ENCODE peak calls at places on chromosomes 4 and X, in seven cellular contexts. One of them, this sample, is unnamed.

GRCh38 chr4:1398686-1399507 is 7.3 kb downstream of the NKX1-1 start:
- DNase-seq in H9: no peak
- DNase-seq in trophoblast cell: no peak
- DNase-seq in IMR-90: no peak
- DNase-seq in H1: no peak
- DNase-seq in mesendoderm: no peak
- DNase-seq in mesenchymal stem cell: no peak
- DNase-seq in this sample: no peak

GRCh38 chr4:66840178-66840577 is 705.1 kb downstream of the CENPC start:
- DNase-seq in H9: no peak
- DNase-seq in trophoblast cell: no peak
- DNase-seq in IMR-90: no peak
- DNase-seq in H1: no peak
- DNase-seq in mesendoderm: no peak
- DNase-seq in mesenchymal stem cell: no peak
- DNase-seq in this sample: no peak

GRCh38 chr4:114161809-114162208 is 182.4 kb upstream of the ARSJ start:
- DNase-seq in H9: peak
- DNase-seq in trophoblast cell: no peak
- DNase-seq in IMR-90: no peak
- DNase-seq in H1: no peak
- DNase-seq in mesendoderm: peak
- DNase-seq in mesenchymal stem cell: no peak
- DNase-seq in this sample: no peak

GRCh38 chrX:2500091-2500680 is 590 bp downstream of the DHRSX start:
- DNase-seq in H9: peak
- DNase-seq in trophoblast cell: peak
- DNase-seq in IMR-90: peak
- DNase-seq in H1: no peak
- DNase-seq in mesendoderm: peak
- DNase-seq in mesenchymal stem cell: peak
- DNase-seq in this sample: no peak

GRCh38 chrX:17854521-17854920 is 6.6 kb downstream of the RAI2 start:
- DNase-seq in H9: no peak
- DNase-seq in trophoblast cell: no peak
- DNase-seq in IMR-90: no peak
- DNase-seq in H1: no peak
- DNase-seq in mesendoderm: no peak
- DNase-seq in mesenchymal stem cell: no peak
- DNase-seq in this sample: no peak

GRCh38 chrX:826026-826425 is 195.4 kb downstream of the SHOX start:
- DNase-seq in H9: no peak
- DNase-seq in trophoblast cell: peak
- DNase-seq in IMR-90: no peak
- DNase-seq in H1: no peak
- DNase-seq in mesendoderm: no peak
- DNase-seq in mesenchymal stem cell: no peak
- DNase-seq in this sample: no peak

GRCh38 chr4:38170800-38171199 is 210.6 kb downstream of the PTTG2 start:
- DNase-seq in H9: no peak
- DNase-seq in trophoblast cell: peak
- DNase-seq in IMR-90: no peak
- DNase-seq in H1: no peak
- DNase-seq in mesendoderm: peak
- DNase-seq in mesenchymal stem cell: no peak
- DNase-seq in this sample: no peak

GRCh38 chr4:38967260-38968095 is 64.7 kb downstream of the TMEM156 start:
- DNase-seq in H9: no peak
- DNase-seq in trophoblast cell: peak
- DNase-seq in IMR-90: peak
- DNase-seq in H1: no peak
- DNase-seq in mesendoderm: peak
- DNase-seq in mesenchymal stem cell: peak
- DNase-seq in this sample: no peak

GRCh38 chr4:90580271-90580825 is 453.2 kb downstream of the CCSER1 start:
- DNase-seq in H9: no peak
- DNase-seq in trophoblast cell: no peak
- DNase-seq in IMR-90: no peak
- DNase-seq in H1: no peak
- DNase-seq in mesendoderm: peak
- DNase-seq in mesenchymal stem cell: peak
- DNase-seq in this sample: no peak

GRCh38 chr4:42626629-42627028 is 30.3 kb downstream of the ATP8A1 start:
- DNase-seq in H9: no peak
- DNase-seq in trophoblast cell: no peak
- DNase-seq in IMR-90: no peak
- DNase-seq in H1: no peak
- DNase-seq in mesendoderm: no peak
- DNase-seq in mesenchymal stem cell: no peak
- DNase-seq in this sample: no peak

GRCh38 chrX:11531226-11531625 is 134.5 kb downstream of the ARHGAP6 start:
- DNase-seq in H9: no peak
- DNase-seq in trophoblast cell: no peak
- DNase-seq in IMR-90: peak
- DNase-seq in H1: no peak
- DNase-seq in mesendoderm: no peak
- DNase-seq in mesenchymal stem cell: peak
- DNase-seq in this sample: no peak

GRCh38 chr4:37685726-37686372 is 327 bp downstream of the RELL1 start:
- DNase-seq in H9: no peak
- DNase-seq in trophoblast cell: no peak
- DNase-seq in IMR-90: peak
- DNase-seq in H1: no peak
- DNase-seq in mesendoderm: peak
- DNase-seq in mesenchymal stem cell: peak
- DNase-seq in this sample: no peak

GRCh38 chrX:66728818-66729271 is 90.0 kb upstream of the EDA2R start:
- DNase-seq in H9: peak
- DNase-seq in trophoblast cell: peak
- DNase-seq in IMR-90: peak
- DNase-seq in H1: peak
- DNase-seq in mesendoderm: peak
- DNase-seq in mesenchymal stem cell: peak
- DNase-seq in this sample: peak

GRCh38 chr4:7938513-7939376 is 916 bp downstream of the AFAP1 start:
- DNase-seq in H9: no peak
- DNase-seq in trophoblast cell: peak
- DNase-seq in IMR-90: peak
- DNase-seq in H1: no peak
- DNase-seq in mesendoderm: peak
- DNase-seq in mesenchymal stem cell: peak
- DNase-seq in this sample: no peak

GRCh38 chr4:76260571-76260970 is 9.1 kb downstream of the FAM47E start:
- DNase-seq in H9: no peak
- DNase-seq in trophoblast cell: no peak
- DNase-seq in IMR-90: no peak
- DNase-seq in H1: no peak
- DNase-seq in mesendoderm: no peak
- DNase-seq in mesenchymal stem cell: no peak
- DNase-seq in this sample: no peak

GRCh38 chr4:185542626-185543336 is 7.5 kb upstream of the PDLIM3 start:
- DNase-seq in H9: no peak
- DNase-seq in trophoblast cell: no peak
- DNase-seq in IMR-90: peak
- DNase-seq in H1: no peak
- DNase-seq in mesendoderm: no peak
- DNase-seq in mesenchymal stem cell: peak
- DNase-seq in this sample: no peak

GRCh38 chr4:68218044-68218443 is 27.4 kb downstream of the TMPRSS11B start:
- DNase-seq in H9: no peak
- DNase-seq in trophoblast cell: no peak
- DNase-seq in IMR-90: no peak
- DNase-seq in H1: no peak
- DNase-seq in mesendoderm: peak
- DNase-seq in mesenchymal stem cell: no peak
- DNase-seq in this sample: no peak

GRCh38 chr4:99722006-99722405 is 64.4 kb upstream of the C4orf54 start:
- DNase-seq in H9: no peak
- DNase-seq in trophoblast cell: no peak
- DNase-seq in IMR-90: no peak
- DNase-seq in H1: no peak
- DNase-seq in mesendoderm: no peak
- DNase-seq in mesenchymal stem cell: no peak
- DNase-seq in this sample: no peak

DNA sequence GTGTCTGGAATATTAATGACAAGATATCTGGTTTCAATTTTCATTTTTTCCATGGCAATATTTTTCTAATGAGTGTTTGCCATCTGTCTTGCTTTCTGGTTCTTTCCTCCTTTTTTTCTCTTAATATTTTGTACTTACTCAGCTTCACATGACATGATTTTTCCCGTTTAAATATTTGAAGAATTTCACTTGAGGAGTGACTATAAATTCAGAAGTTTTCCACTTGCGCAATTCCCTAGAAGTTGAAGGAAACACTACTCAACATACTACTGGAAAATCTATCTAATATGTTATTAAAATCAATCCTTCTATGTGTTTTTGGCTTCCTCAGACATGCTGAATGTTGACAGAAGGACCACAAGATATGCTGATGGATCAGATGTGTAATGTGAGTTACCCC is 36.8 kb upstream of the BANK1 start:
- DNase-seq in H9: no peak
- DNase-seq in trophoblast cell: no peak
- DNase-seq in IMR-90: no peak
- DNase-seq in H1: no peak
- DNase-seq in mesendoderm: no peak
- DNase-seq in mesenchymal stem cell: peak
- DNase-seq in this sample: no peak
- H3K18ac ChIP-seq in H9: no peak
- H3K18ac ChIP-seq in trophoblast cell: no peak
- H3K18ac ChIP-seq in IMR-90: no peak
- H3K18ac ChIP-seq in H1: no peak
- H3K18ac ChIP-seq in mesendoderm: no peak
- H3K18ac ChIP-seq in mesenchymal stem cell: no peak
- H3K18ac ChIP-seq in this sample: no peak

GRCh38 chrX:152639426-152639825 is 1.7 kb downstream of the GABRQ start:
- DNase-seq in H9: no peak
- DNase-seq in trophoblast cell: no peak
- DNase-seq in IMR-90: no peak
- DNase-seq in H1: no peak
- DNase-seq in mesendoderm: no peak
- DNase-seq in mesenchymal stem cell: no peak
- DNase-seq in this sample: no peak

GRCh38 chrX:152641996-152642395 is 4.3 kb downstream of the GABRQ start:
- DNase-seq in H9: peak
- DNase-seq in trophoblast cell: no peak
- DNase-seq in IMR-90: peak
- DNase-seq in H1: no peak
- DNase-seq in mesendoderm: peak
- DNase-seq in mesenchymal stem cell: no peak
- DNase-seq in this sample: peak

GRCh38 chrX:152641256-152641875 is 3.7 kb downstream of the GABRQ start:
- DNase-seq in H9: peak
- DNase-seq in trophoblast cell: no peak
- DNase-seq in IMR-90: no peak
- DNase-seq in H1: no peak
- DNase-seq in mesendoderm: peak
- DNase-seq in mesenchymal stem cell: no peak
- DNase-seq in this sample: no peak

GRCh38 chrX:152640039-152640818 is 2.5 kb downstream of the GABRQ start:
- DNase-seq in H9: peak
- DNase-seq in trophoblast cell: no peak
- DNase-seq in IMR-90: peak
- DNase-seq in H1: no peak
- DNase-seq in mesendoderm: no peak
- DNase-seq in mesenchymal stem cell: no peak
- DNase-seq in this sample: no peak

DNA sequence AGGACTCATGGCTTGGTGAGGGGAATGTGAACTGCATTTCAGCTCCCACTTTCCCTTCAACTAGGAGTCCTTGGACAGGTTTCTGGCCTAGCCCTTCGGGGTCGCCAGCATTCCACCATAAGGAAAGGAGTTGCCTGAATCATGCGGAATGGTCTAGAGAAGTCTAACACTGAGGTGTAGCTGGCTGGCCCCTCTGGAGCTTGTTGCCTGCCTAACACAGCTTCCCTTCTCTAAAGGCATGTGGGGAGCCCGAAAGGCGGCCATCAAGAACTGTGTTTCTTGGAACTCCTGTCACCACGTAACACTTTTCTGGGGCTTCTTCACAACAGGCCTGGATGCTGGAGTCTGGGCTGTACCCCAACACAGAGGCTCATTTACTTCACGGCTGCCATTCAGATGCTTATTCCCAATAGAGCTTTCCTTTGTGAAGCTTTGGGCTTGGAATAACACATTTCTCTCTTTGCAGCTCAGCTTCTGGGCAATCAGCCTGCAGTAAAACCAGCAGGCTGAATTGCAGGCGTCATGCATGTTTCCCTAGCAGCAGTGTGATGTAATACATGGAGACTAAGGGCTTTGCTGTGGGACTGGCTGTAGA is 5.3 kb downstream of the GABRQ start:
- DNase-seq in H9: no peak
- DNase-seq in trophoblast cell: no peak
- DNase-seq in IMR-90: no peak
- DNase-seq in H1: no peak
- DNase-seq in mesendoderm: no peak
- DNase-seq in mesenchymal stem cell: no peak
- DNase-seq in this sample: no peak
- H3K18ac ChIP-seq in H9: no peak
- H3K18ac ChIP-seq in trophoblast cell: no peak
- H3K18ac ChIP-seq in IMR-90: no peak
- H3K18ac ChIP-seq in H1: no peak
- H3K18ac ChIP-seq in mesendoderm: no peak
- H3K18ac ChIP-seq in mesenchymal stem cell: no peak
- H3K18ac ChIP-seq in this sample: no peak

GRCh38 chr4:26275261-26275660 is 45.6 kb upstream of the RBPJ start:
- DNase-seq in H9: no peak
- DNase-seq in trophoblast cell: no peak
- DNase-seq in IMR-90: no peak
- DNase-seq in H1: no peak
- DNase-seq in mesendoderm: no peak
- DNase-seq in mesenchymal stem cell: no peak
- DNase-seq in this sample: no peak
- H3K18ac ChIP-seq in H9: no peak
- H3K18ac ChIP-seq in trophoblast cell: no peak
- H3K18ac ChIP-seq in IMR-90: no peak
- H3K18ac ChIP-seq in H1: no peak
- H3K18ac ChIP-seq in mesendoderm: no peak
- H3K18ac ChIP-seq in mesenchymal stem cell: no peak
- H3K18ac ChIP-seq in this sample: no peak

GRCh38 chrX:49120104-49120503 is 3.4 kb downstream of the GPKOW start:
- DNase-seq in H9: no peak
- DNase-seq in trophoblast cell: no peak
- DNase-seq in IMR-90: no peak
- DNase-seq in H1: no peak
- DNase-seq in mesendoderm: peak
- DNase-seq in mesenchymal stem cell: no peak
- DNase-seq in this sample: no peak

GRCh38 chrX:49117597-49117996 is 5.9 kb downstream of the GPKOW start:
- DNase-seq in H9: no peak
- DNase-seq in trophoblast cell: no peak
- DNase-seq in IMR-90: no peak
- DNase-seq in H1: no peak
- DNase-seq in mesendoderm: no peak
- DNase-seq in mesenchymal stem cell: no peak
- DNase-seq in this sample: no peak

DNA sequence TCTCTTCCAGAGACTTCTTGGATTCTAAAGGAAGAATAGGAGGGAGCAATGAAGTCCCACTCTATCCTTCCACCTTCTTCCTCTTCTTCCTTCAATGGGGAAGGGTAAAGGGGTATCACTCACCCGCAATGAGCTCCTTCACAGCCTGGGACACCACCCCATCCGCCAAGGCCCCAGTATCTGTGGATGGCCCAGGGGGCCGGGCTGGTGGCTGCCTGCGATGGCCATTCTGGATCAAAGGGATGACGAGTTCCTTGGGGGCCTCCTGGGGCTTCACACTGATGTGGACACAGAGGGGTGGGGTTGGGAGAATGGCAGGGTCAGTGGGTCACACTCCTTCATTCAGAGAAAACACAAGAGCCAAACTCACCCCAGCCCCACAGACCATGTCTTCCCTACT is 1.0 kb downstream of the GPKOW start:
- DNase-seq in H9: no peak
- DNase-seq in trophoblast cell: no peak
- DNase-seq in IMR-90: no peak
- DNase-seq in H1: no peak
- DNase-seq in mesendoderm: no peak
- DNase-seq in mesenchymal stem cell: no peak
- DNase-seq in this sample: no peak
- H3K18ac ChIP-seq in H9: no peak
- H3K18ac ChIP-seq in trophoblast cell: no peak
- H3K18ac ChIP-seq in IMR-90: no peak
- H3K18ac ChIP-seq in H1: no peak
- H3K18ac ChIP-seq in mesendoderm: no peak
- H3K18ac ChIP-seq in mesenchymal stem cell: no peak
- H3K18ac ChIP-seq in this sample: no peak

This sample was measured in neuronal stem cell.